ENCODE peak calls at places on chromosomes 16 and 17, in seven cellular contexts. C, V, O, N, U, Q and M are unnamed samples.

GRCh38 chr16:50478773-50479149 is 69.4 kb upstream of the NKD1 start:
- DNase-seq in Q (no peak), N (no peak), C (no peak), V (no peak), O (no peak), U (no peak), M (no peak)

GRCh38 chr17:7436556-7437368 is 1.5 kb downstream of the TMEM102 start:
- DNase-seq in O (peak), C (peak), Q (peak), U (peak), V (peak), N (no peak), M (peak)

GRCh38 chr16:14303182-14303618 is 232.1 kb downstream of the MRTFB start:
- DNase-seq in U (no peak), N (peak), Q (no peak), O (no peak), C (no peak), V (no peak), M (peak)

GRCh38 chr16:23950291-23950894 is 114.6 kb downstream of the PRKCB start:
- DNase-seq in O (no peak), N (no peak), V (no peak), C (no peak), U (no peak), Q (no peak), M (no peak)

GRCh38 chr17:39080416-39081179 is 70.8 kb downstream of the PLXDC1 start:
- DNase-seq in Q (no peak), U (no peak), V (no peak), N (no peak), C (no peak), O (peak), M (no peak)

GRCh38 chr16:83494459-83494858 is 313.3 kb upstream of the HSBP1 start:
- DNase-seq in N (no peak), O (no peak), V (no peak), U (no peak), C (no peak), Q (no peak), M (no peak)

GRCh38 chr17:7580631-7581554 is 1.5 kb downstream of the CD68 start:
- DNase-seq in U (no peak), N (no peak), Q (no peak), O (no peak), V (no peak), C (no peak), M (no peak)

GRCh38 chr17:38663125-38663751 is 11.5 kb downstream of the EPOP start:
- DNase-seq in C (no peak), Q (no peak), U (peak), V (peak), O (peak), N (peak), M (peak)

GRCh38 chr16:17343028-17343427 is 127.7 kb downstream of the XYLT1 start:
- DNase-seq in V (peak), O (no peak), U (no peak), N (no peak), Q (no peak), C (no peak), M (no peak)

GRCh38 chr16:8257561-8257960 is 332.8 kb downstream of the TMEM114 start:
- DNase-seq in V (no peak), N (no peak), U (no peak), O (no peak), Q (no peak), C (no peak), M (no peak)

GRCh38 chr17:64060331-64060730 is 39.9 kb upstream of the ICAM2 start:
- DNase-seq in O (no peak), N (no peak), Q (no peak), C (no peak), V (no peak), U (no peak), M (no peak)

GRCh38 chr16:31476305-31477219 is 4.6 kb downstream of the TGFB1I1 start:
- DNase-seq in U (no peak), C (peak), Q (peak), O (no peak), V (peak), N (no peak), M (no peak)

GRCh38 chr16:29806096-29806579 is at the start of gene MAZ:
- DNase-seq in N (no peak), V (peak), O (peak), C (no peak), Q (peak), U (peak), M (no peak)

GRCh38 chr17:8151641-8152111 is 528 bp downstream of the PER1 start:
- DNase-seq in N (peak), U (peak), C (peak), O (peak), Q (no peak), V (no peak), M (peak)

GRCh38 chr17:80773243-80773991 is 218.2 kb upstream of the CHMP6 start:
- DNase-seq in N (no peak), Q (no peak), V (no peak), O (no peak), C (peak), U (no peak), M (no peak)

GRCh38 chr17:82942166-82943130 is 102.6 kb upstream of the ZNF750 start:
- DNase-seq in U (no peak), N (no peak), V (no peak), O (no peak), C (peak), Q (no peak), M (no peak)